ENCODE peak calls at places on chromosomes 2 and 18, in ten cellular contexts. U, Z, P, K, C, Y, M, Q, N and I are unnamed samples.
A peak's percentile ranks its signal among the peaks of the same experiment; 100 is the strongest.

GRCh38 chr2:15673919-15674636 is 82.4 kb downstream of the DDX1 start:
- DNase-seq in U (no peak), M (no peak), P (peak; percentile 73), Q (peak; percentile 16), Y (peak; percentile 11), C (peak; percentile 40), K (no peak), Z (no peak), N (no peak), I (peak; percentile 69)

GRCh38 chr18:7452331-7452730 is 114.8 kb upstream of the PTPRM start:
- DNase-seq in N (peak; percentile 61), K (no peak), Z (no peak), Y (peak; percentile 28), P (peak; percentile 18), Q (peak; percentile 38), U (no peak), C (peak; percentile 26), M (no peak), I (peak; percentile 37)

GRCh38 chr2:127326289-127326945 is 32.5 kb upstream of the ERCC3 start:
- DNase-seq in N (no peak), Y (no peak), M (no peak), U (no peak), Z (no peak), C (no peak), Q (no peak), K (no peak), P (peak; percentile 13), I (no peak)

GRCh38 chr2:225597911-225598310 is 198.4 kb downstream of the NYAP2 start:
- DNase-seq in P (no peak), K (peak; percentile 68), U (no peak), M (no peak), N (no peak), Z (no peak), C (no peak), Q (no peak), Y (peak; percentile 23), I (no peak)

GRCh38 chr2:202687276-202687675 is 52.5 kb downstream of the FAM117B start:
- DNase-seq in M (no peak), Y (no peak), P (peak; percentile 71), Z (no peak), Q (no peak), N (no peak), C (no peak), K (no peak), U (no peak), I (no peak)

GRCh38 chr2:41579811-41580210 is 468.0 kb upstream of the PKDCC start:
- DNase-seq in K (no peak), P (no peak), M (no peak), Q (no peak), U (no peak), C (no peak), Z (no peak), Y (no peak), N (no peak), I (peak; percentile 25)

GRCh38 chr2:100969998-100970397 is 32.1 kb upstream of the RPL31 start:
- DNase-seq in U (no peak), C (no peak), Y (no peak), N (no peak), Q (no peak), P (no peak), Z (no peak), M (no peak), K (no peak), I (no peak)

GRCh38 chr2:173355866-173356508 is 1.3 kb downstream of the CDCA7 start:
- DNase-seq in C (peak; percentile 29), M (no peak), Y (no peak), Z (no peak), K (no peak), N (no peak), P (peak; percentile 73), U (no peak), Q (peak; percentile 34), I (peak; percentile 6)

GRCh38 chr2:1498176-1498575 is 84.9 kb downstream of the TPO start:
- DNase-seq in K (no peak), N (no peak), Y (no peak), C (no peak), M (no peak), U (no peak), Z (no peak), P (no peak), Q (no peak), I (no peak)

GRCh38 chr2:228318218-228318617 is 136.7 kb upstream of the SPHKAP start:
- DNase-seq in P (peak; percentile 12), N (peak; percentile 25), K (peak; percentile 0), Y (peak; percentile 42), U (no peak), C (peak; percentile 39), Q (peak; percentile 48), M (no peak), Z (peak; percentile 8), I (peak; percentile 3)

GRCh38 chr2:207046642-207047213 is 107.4 kb downstream of the CPO start:
- DNase-seq in N (peak; percentile 32), C (peak; percentile 82), Q (peak; percentile 84), U (no peak), Z (no peak), K (no peak), P (no peak), Y (no peak), M (peak; percentile 45), I (peak; percentile 68)

GRCh38 chr2:72719416-72719815 is 106.4 kb downstream of the EXOC6B start:
- DNase-seq in Q (peak; percentile 43), U (no peak), K (peak; percentile 47), Y (peak; percentile 64), P (no peak), Z (no peak), C (no peak), M (no peak), N (no peak), I (peak; percentile 37)

GRCh38 chr18:77207540-77207939 is 42.1 kb upstream of the GALR1 start:
- DNase-seq in C (peak; percentile 59), K (peak; percentile 44), Z (peak; percentile 38), N (peak; percentile 88), U (no peak), Y (peak; percentile 91), M (peak; percentile 61), P (peak; percentile 42), Q (peak; percentile 55), I (peak; percentile 82)

GRCh38 chr18:39057423-39058057 is 1491.9 kb upstream of the CELF4 start:
- DNase-seq in C (no peak), U (no peak), K (peak; percentile 29), M (no peak), P (no peak), N (no peak), Q (no peak), Z (no peak), Y (no peak), I (peak; percentile 58)